ENCODE peak calls at places on chromosomes 1 and 21, in eight cellular contexts. G is A549, P is suprapubic skin, T is uterus, J is endothelial cell of umbilical vein, M is GM12878, Q is K562, H is spleen. I is an unnamed sample.

GRCh38 chr1:12539705-12540579 is 78.1 kb downstream of the DHRS3 start:
- DNase-seq in G (no peak), P (peak; percentile 94), T (peak; percentile 88), J (peak; percentile 70), M (no peak), Q (peak; percentile 29), H (no peak), I (no peak)

GRCh38 chr1:76433528-76433927 is 359.0 kb downstream of the ST6GALNAC3 start:
- DNase-seq in G (no peak), P (no peak), T (no peak), J (no peak), M (no peak), Q (no peak), H (no peak), I (peak; percentile 1)

GRCh38 chr1:23452011-23452411 is 27.5 kb upstream of the TCEA3 start:
- DNase-seq in G (no peak), P (peak; percentile 85), T (no peak), J (no peak), M (no peak), Q (no peak), H (no peak), I (peak; percentile 54)

GRCh38 chr1:97636941-97637340 is 283.9 kb downstream of the DPYD start:
- DNase-seq in G (no peak), P (no peak), T (no peak), J (no peak), M (no peak), Q (no peak), H (no peak), I (no peak)

GRCh38 chr1:116503535-116504307 is 67.1 kb downstream of the CD58 start:
- DNase-seq in G (no peak), P (no peak), T (no peak), J (no peak), M (no peak), Q (peak; percentile 92), H (peak; percentile 88), I (peak; percentile 98)

GRCh38 chr21:28943631-28944030 is 49.0 kb downstream of the LTN1 start:
- DNase-seq in G (no peak), P (no peak), T (no peak), J (peak; percentile 63), M (no peak), Q (no peak), H (no peak), I (no peak)

GRCh38 chr1:84377480-84378095 is 20.7 kb upstream of the DNASE2B start:
- DNase-seq in G (no peak), P (no peak), T (peak; percentile 65), J (no peak), M (no peak), Q (no peak), H (no peak), I (no peak)

GRCh38 chr1:24189528-24189927 is 2.4 kb upstream of the IFNLR1 start:
- DNase-seq in G (no peak), P (no peak), T (no peak), J (no peak), M (peak; percentile 80), Q (no peak), H (peak; percentile 84), I (no peak)

GRCh38 chr1:38000529-38001453 is 4.5 kb downstream of the FHL3 start:
- DNase-seq in G (no peak), P (no peak), T (peak; percentile 58), J (peak; percentile 86), M (no peak), Q (no peak), H (no peak), I (no peak)
- TF ChIP-seq POLR2A in G (no peak), P (no peak), T (no peak), J (peak; percentile 16), M (no peak), Q (no peak), H (no peak), I (peak; percentile 18)

GRCh38 chr1:62435231-62436038 is 1.4 kb upstream of the USP1 start:
- DNase-seq in G (no peak), P (no peak), T (no peak), J (no peak), M (no peak), Q (no peak), H (peak; percentile 86), I (no peak)

GRCh38 chr1:62437273-62437945 is 560 bp downstream of the USP1 start:
- DNase-seq in G (no peak), P (peak; percentile 89), T (no peak), J (no peak), M (no peak), Q (no peak), H (no peak), I (peak; percentile 80)

GRCh38 chr1:62436039-62436465 is 797 bp upstream of the USP1 start:
- DNase-seq in G (no peak), P (peak; percentile 97), T (peak; percentile 97), J (no peak), M (no peak), Q (no peak), H (peak; percentile 99), I (peak; percentile 100)

GRCh38 chr1:62438163-62438562 is 1.3 kb downstream of the USP1 start:
- DNase-seq in G (no peak), P (no peak), T (no peak), J (peak; percentile 35), M (no peak), Q (no peak), H (no peak), I (peak; percentile 53)

DNA sequence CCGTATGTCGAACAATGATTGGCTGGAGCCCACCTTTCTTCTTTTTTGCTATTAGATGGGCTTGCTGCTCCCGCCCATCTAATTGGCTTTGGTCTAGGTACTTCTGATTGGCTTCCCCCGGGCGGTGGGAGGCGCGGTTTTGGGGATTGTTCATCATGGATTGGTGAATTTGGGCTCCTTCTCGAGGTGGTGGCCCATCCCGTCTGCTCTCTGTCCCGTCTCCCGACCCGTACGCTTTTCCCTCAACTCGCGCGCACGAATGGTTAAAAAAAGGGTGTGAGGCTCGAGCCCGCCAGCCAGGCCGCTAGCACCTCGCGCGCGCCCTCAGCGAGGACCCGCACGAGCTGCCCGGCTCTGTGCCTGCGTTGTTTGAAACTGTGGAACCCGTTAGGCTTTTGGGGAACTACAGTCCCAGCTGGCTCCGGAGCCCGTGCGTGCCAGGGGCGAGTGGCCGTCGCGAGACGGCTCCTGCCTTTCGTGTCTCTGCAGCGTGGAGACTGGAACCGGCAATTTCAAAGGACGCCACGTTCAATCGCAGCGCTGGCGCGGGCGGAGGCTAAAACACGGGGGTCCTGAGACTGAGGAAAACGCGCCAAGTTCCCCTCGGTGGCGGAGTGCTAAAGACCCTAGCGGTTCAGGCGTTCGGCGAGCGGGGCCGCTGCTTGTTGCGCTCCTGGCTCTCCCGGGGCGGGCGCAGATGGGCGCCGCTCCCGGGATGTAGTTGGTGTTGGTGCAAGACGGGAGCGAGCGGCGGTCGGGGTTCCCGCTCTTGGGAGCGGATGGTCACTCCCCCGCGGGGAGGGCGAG is at the start of gene USP1:
- DNase-seq in G (peak; percentile 84), P (peak; percentile 99), T (peak; percentile 97), J (peak; percentile 100), M (peak; percentile 99), Q (peak; percentile 95), H (peak; percentile 98), I (peak; percentile 100)
- TF ChIP-seq POLR2A in G (peak; percentile 29), P (no peak), T (peak; percentile 59), J (peak; percentile 43), M (peak; percentile 92), Q (peak; percentile 85), H (no peak), I (peak; percentile 32)

GRCh38 chr1:59223213-59223612 is 73.7 kb upstream of the FGGY start:
- DNase-seq in G (no peak), P (no peak), T (no peak), J (no peak), M (no peak), Q (no peak), H (no peak), I (no peak)

GRCh38 chr1:59220356-59220755 is 76.5 kb upstream of the FGGY start:
- DNase-seq in G (no peak), P (no peak), T (no peak), J (no peak), M (no peak), Q (no peak), H (no peak), I (no peak)

GRCh38 chr1:59225594-59225993 is 71.3 kb upstream of the FGGY start:
- DNase-seq in G (no peak), P (no peak), T (no peak), J (no peak), M (no peak), Q (no peak), H (no peak), I (no peak)

GRCh38 chr1:59219926-59220325 is 77.0 kb upstream of the FGGY start:
- DNase-seq in G (no peak), P (no peak), T (no peak), J (no peak), M (no peak), Q (no peak), H (no peak), I (no peak)

DNA sequence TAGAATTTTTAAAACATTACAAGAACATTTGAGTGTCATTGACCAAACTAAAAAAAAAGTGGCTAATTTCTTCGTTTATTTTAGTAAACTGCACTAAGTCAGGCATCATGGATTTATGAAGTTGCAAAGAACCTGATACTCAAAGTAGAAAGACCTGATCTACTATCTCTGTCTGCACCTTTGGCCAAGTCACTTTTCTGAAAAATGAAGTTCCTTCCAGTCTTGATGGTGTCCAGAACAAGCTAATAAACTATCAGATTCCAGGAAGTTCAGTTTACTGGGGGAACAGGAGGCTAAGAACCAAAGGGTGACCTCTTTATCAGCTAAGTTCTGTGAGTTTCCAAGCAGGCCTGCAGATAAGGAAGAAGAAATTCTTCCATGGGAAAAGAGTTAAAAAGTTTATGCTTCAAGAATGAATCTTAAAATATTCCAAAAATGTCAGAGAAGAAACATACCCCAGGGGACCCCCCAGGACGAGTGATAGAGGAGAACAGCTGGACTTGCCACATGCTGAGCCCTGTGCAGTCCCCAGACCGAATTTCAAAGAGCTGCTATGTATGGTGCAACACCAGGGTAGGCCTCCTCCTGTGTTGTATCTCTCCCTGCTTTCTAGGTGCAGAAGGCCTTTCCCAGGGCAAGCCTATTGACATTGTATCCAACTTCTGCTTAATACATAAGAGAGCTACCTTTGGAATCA is 72.8 kb upstream of the FGGY start:
- DNase-seq in G (no peak), P (no peak), T (no peak), J (no peak), M (no peak), Q (no peak), H (no peak), I (no peak)
- TF ChIP-seq POLR2A in G (no peak), P (no peak), T (no peak), J (no peak), M (no peak), Q (no peak), H (no peak), I (no peak)

DNA sequence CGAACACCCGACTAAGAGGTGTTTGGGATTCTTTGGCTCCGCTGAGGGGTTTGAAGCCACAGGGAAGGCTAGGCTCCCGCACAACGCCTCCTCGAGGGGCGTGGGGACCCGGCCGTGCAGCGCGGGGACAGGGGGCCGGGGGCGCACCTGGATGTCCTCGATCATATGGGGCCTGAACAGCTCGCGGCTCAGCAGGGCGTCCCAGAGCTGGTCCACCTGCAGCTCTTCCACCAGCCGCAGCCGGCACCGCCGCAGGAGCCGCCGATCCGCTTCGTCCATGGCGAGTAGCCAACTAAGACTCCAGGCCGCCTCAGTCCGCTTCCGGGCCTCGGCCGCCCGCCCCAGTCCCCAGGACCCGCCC is at the start of gene CASP9:
- DNase-seq in G (peak; percentile 71), P (no peak), T (no peak), J (no peak), M (no peak), Q (no peak), H (no peak), I (no peak)
- TF ChIP-seq POLR2A in G (peak; percentile 46), P (peak; percentile 39), T (no peak), J (no peak), M (peak; percentile 94), Q (peak; percentile 79), H (peak; percentile 49), I (no peak)

I was measured in erythroblast.